ENCODE peak calls at places on chromosome 14, in ten cellular contexts. T, A, M, W, L, R, F, Y, H and K are unnamed samples.

GRCh38 chr14:44339256-44339655 is 167.8 kb downstream of the FSCB start:
- DNase-seq in T (no peak), A (no peak), M (no peak), W (no peak), L (no peak), R (no peak), F (no peak), Y (no peak), H (no peak), K (no peak)

GRCh38 chr14:89493877-89494634 is 77.0 kb upstream of the FOXN3 start:
- DNase-seq in T (peak; percentile 24), A (no peak), M (no peak), W (no peak), L (peak; percentile 92), R (no peak), F (no peak), Y (no peak), H (peak; percentile 59), K (no peak)

GRCh38 chr14:88189040-88189839 is 133.8 kb downstream of the KCNK10 start:
- DNase-seq in T (no peak), A (peak; percentile 79), M (peak; percentile 83), W (peak; percentile 55), L (peak; percentile 94), R (peak; percentile 85), F (no peak), Y (no peak), H (peak; percentile 68), K (peak; percentile 71)

GRCh38 chr14:105537580-105538474 is 11.4 kb downstream of the TMEM121 start:
- DNase-seq in T (peak; percentile 68), A (peak; percentile 59), M (peak; percentile 73), W (no peak), L (peak; percentile 68), R (peak; percentile 89), F (peak; percentile 58), Y (peak; percentile 60), H (peak; percentile 93), K (peak; percentile 97)

GRCh38 chr14:100359111-100359510 is 36.0 kb downstream of the SLC25A47 start:
- DNase-seq in T (no peak), A (no peak), M (no peak), W (no peak), L (no peak), R (no peak), F (no peak), Y (no peak), H (no peak), K (no peak)

GRCh38 chr14:40623641-40624040 is 983.0 kb upstream of the LRFN5 start:
- DNase-seq in T (no peak), A (no peak), M (no peak), W (no peak), L (peak; percentile 7), R (no peak), F (no peak), Y (no peak), H (no peak), K (no peak)

GRCh38 chr14:58746261-58746660 is 108.5 kb downstream of the DACT1 start:
- DNase-seq in T (no peak), A (no peak), M (no peak), W (no peak), L (no peak), R (no peak), F (no peak), Y (no peak), H (no peak), K (no peak)

GRCh38 chr14:76941544-76942287 is 86.8 kb downstream of the IRF2BPL start:
- DNase-seq in T (no peak), A (no peak), M (no peak), W (no peak), L (peak; percentile 71), R (no peak), F (no peak), Y (no peak), H (no peak), K (no peak)

GRCh38 chr14:75831455-75831854 is 150.3 kb downstream of the TGFB3 start:
- DNase-seq in T (no peak), A (peak; percentile 86), M (no peak), W (peak; percentile 67), L (no peak), R (peak; percentile 66), F (peak; percentile 56), Y (no peak), H (no peak), K (no peak)

GRCh38 chr14:101033006-101033405 is 129.5 kb upstream of the RTL1 start:
- DNase-seq in T (peak; percentile 29), A (no peak), M (no peak), W (no peak), L (no peak), R (no peak), F (no peak), Y (no peak), H (no peak), K (no peak)

GRCh38 chr14:39505812-39506211 is 73.6 kb upstream of the FBXO33 start:
- DNase-seq in T (no peak), A (no peak), M (no peak), W (no peak), L (no peak), R (no peak), F (no peak), Y (no peak), H (no peak), K (no peak)

GRCh38 chr14:70045715-70046535 is 142.8 kb downstream of the SLC8A3 start:
- DNase-seq in T (no peak), A (peak; percentile 55), M (peak; percentile 81), W (peak; percentile 35), L (peak; percentile 81), R (peak; percentile 77), F (peak; percentile 82), Y (no peak), H (peak; percentile 51), K (peak; percentile 86)

GRCh38 chr14:104732931-104733681 is 9.1 kb downstream of the ADSS1 start:
- DNase-seq in T (no peak), A (no peak), M (no peak), W (no peak), L (no peak), R (no peak), F (peak; percentile 61), Y (no peak), H (no peak), K (peak; percentile 63)

GRCh38 chr14:58362798-58363412 is 32.8 kb upstream of the TOMM20L start:
- DNase-seq in T (no peak), A (no peak), M (no peak), W (no peak), L (peak; percentile 52), R (peak; percentile 14), F (no peak), Y (no peak), H (peak; percentile 26), K (peak; percentile 13)

GRCh38 chr14:102525213-102526143 is 15.9 kb upstream of the ANKRD9 start:
- DNase-seq in T (no peak), A (no peak), M (no peak), W (no peak), L (peak; percentile 71), R (peak; percentile 52), F (peak; percentile 48), Y (no peak), H (no peak), K (no peak)

GRCh38 chr14:72565200-72565599 is 328.7 kb downstream of the DPF3 start:
- DNase-seq in T (peak; percentile 85), A (no peak), M (no peak), W (no peak), L (peak; percentile 13), R (no peak), F (peak; percentile 75), Y (no peak), H (no peak), K (no peak)

GRCh38 chr14:36508418-36509051 is 11.5 kb downstream of the NKX2-1 start:
- DNase-seq in T (no peak), A (peak; percentile 47), M (peak; percentile 58), W (no peak), L (peak; percentile 19), R (peak; percentile 5), F (no peak), Y (no peak), H (peak; percentile 21), K (peak; percentile 83)

GRCh38 chr14:89787525-89787924 is 167.0 kb downstream of the EFCAB11 start:
- DNase-seq in T (no peak), A (no peak), M (no peak), W (no peak), L (no peak), R (peak; percentile 21), F (no peak), Y (no peak), H (no peak), K (no peak)

GRCh38 chr14:100810861-100811461 is 15.0 kb upstream of the MEG3 start:
- DNase-seq in T (no peak), A (no peak), M (no peak), W (no peak), L (no peak), R (no peak), F (no peak), Y (no peak), H (no peak), K (no peak)

GRCh38 chr14:88384653-88385205 is 728 bp upstream of the SPATA7 start:
- DNase-seq in T (no peak), A (no peak), M (no peak), W (peak; percentile 19), L (peak; percentile 29), R (peak; percentile 23), F (no peak), Y (no peak), H (peak; percentile 3), K (no peak)

GRCh38 chr14:100830681-100831080 is 4.8 kb downstream of the MEG3 start:
- DNase-seq in T (no peak), A (no peak), M (no peak), W (no peak), L (peak; percentile 46), R (no peak), F (no peak), Y (no peak), H (no peak), K (no peak)

GRCh38 chr14:79598339-79598738 is 613.0 kb downstream of the DIO2 start:
- DNase-seq in T (no peak), A (no peak), M (no peak), W (no peak), L (no peak), R (peak; percentile 54), F (no peak), Y (no peak), H (no peak), K (no peak)

GRCh38 chr14:68730811-68731425 is 61.9 kb downstream of the ZFP36L1 start:
- DNase-seq in T (no peak), A (no peak), M (peak; percentile 27), W (no peak), L (peak; percentile 82), R (no peak), F (no peak), Y (no peak), H (no peak), K (peak; percentile 84)

GRCh38 chr14:58171090-58171489 is 19.1 kb upstream of the ARMH4 start:
- DNase-seq in T (peak; percentile 81), A (peak; percentile 81), M (peak; percentile 92), W (peak; percentile 77), L (peak; percentile 82), R (peak; percentile 92), F (peak; percentile 74), Y (peak; percentile 2), H (peak; percentile 67), K (peak; percentile 88)

GRCh38 chr14:31932675-31933074 is 144.4 kb upstream of the ARHGAP5 start:
- DNase-seq in T (no peak), A (no peak), M (no peak), W (no peak), L (no peak), R (no peak), F (no peak), Y (no peak), H (no peak), K (peak; percentile 25)

GRCh38 chr14:43464968-43465367 is 1042.1 kb downstream of the FSCB start:
- DNase-seq in T (no peak), A (no peak), M (no peak), W (no peak), L (no peak), R (no peak), F (no peak), Y (no peak), H (no peak), K (no peak)

GRCh38 chr14:22598099-22598895 is at the start of gene ABHD4:
- DNase-seq in T (peak; percentile 92), A (peak; percentile 79), M (peak; percentile 83), W (peak; percentile 79), L (peak; percentile 90), R (peak; percentile 93), F (peak; percentile 92), Y (peak; percentile 9), H (peak; percentile 89), K (peak; percentile 95)

GRCh38 chr14:67331368-67332125 is 28.1 kb downstream of the ATP6V1D start:
- DNase-seq in T (no peak), A (no peak), M (no peak), W (no peak), L (no peak), R (no peak), F (no peak), Y (no peak), H (no peak), K (no peak)